ENCODE peak calls at places on chromosome 17, in four cellular contexts. F, W, C and D are unnamed samples.

GRCh38 chr17:50772251-50772650 is 4.9 kb upstream of the ANKRD40CL start:
- DNase-seq in F (no peak), C (no peak), W (no peak), D (no peak)

GRCh38 chr17:32335647-32336046 is 6.3 kb downstream of the C17orf75 start:
- DNase-seq in F (peak; percentile 61), W (peak; percentile 61), C (no peak), D (peak; percentile 97)

GRCh38 chr17:76736349-76737081 is 616 bp downstream of the SRSF2 start:
- DNase-seq in W (peak; percentile 73), F (no peak), C (peak; percentile 91), D (peak; percentile 73)

GRCh38 chr17:65398036-65398787 is 163.2 kb downstream of the AXIN2 start:
- DNase-seq in W (no peak), F (no peak), C (no peak), D (no peak)

GRCh38 chr17:31533546-31534155 is 142.2 kb downstream of the RAB11FIP4 start:
- DNase-seq in W (peak; percentile 71), F (peak; percentile 64), C (peak; percentile 66), D (peak; percentile 68)

GRCh38 chr17:42315402-42316156 is 27.3 kb downstream of the STAT5A start:
- DNase-seq in W (no peak), C (no peak), F (no peak), D (no peak)

GRCh38 chr17:27968206-27968732 is 74.2 kb upstream of the NLK start:
- DNase-seq in C (no peak), F (no peak), W (no peak), D (no peak)

GRCh38 chr17:55726440-55726839 is 3.8 kb upstream of the TMEM100 start:
- DNase-seq in W (peak; percentile 82), C (no peak), F (peak; percentile 80), D (peak; percentile 98)

GRCh38 chr17:16915752-16916556 is 56.0 kb downstream of the TNFRSF13B start:
- DNase-seq in W (peak; percentile 58), C (peak; percentile 70), F (peak; percentile 4), D (peak; percentile 40)

GRCh38 chr17:9432121-9432866 is 143.3 kb downstream of the STX8 start:
- DNase-seq in W (peak; percentile 79), C (no peak), F (no peak), D (peak; percentile 71)

GRCh38 chr17:36529121-36529520 is 5.5 kb downstream of the MYO19 start:
- DNase-seq in W (peak; percentile 23), C (no peak), F (no peak), D (peak; percentile 44)

GRCh38 chr17:36671144-36671543 is 69.8 kb downstream of the MRM1 start:
- DNase-seq in W (no peak), F (no peak), C (no peak), D (no peak)

GRCh38 chr17:82898976-82899514 is 59.2 kb upstream of the ZNF750 start:
- DNase-seq in W (no peak), F (no peak), C (no peak), D (no peak)

GRCh38 chr17:28878981-28879380 is 18.6 kb downstream of the FLOT2 start:
- DNase-seq in F (no peak), C (peak; percentile 54), W (peak; percentile 78), D (peak; percentile 32)

GRCh38 chr17:79988163-79988971 is 47.3 kb downstream of the TBC1D16 start:
- DNase-seq in W (peak; percentile 83), F (peak; percentile 55), C (no peak), D (peak; percentile 77)

GRCh38 chr17:76922967-76923366 is 54.8 kb downstream of the MGAT5B start:
- DNase-seq in F (no peak), C (no peak), W (no peak), D (no peak)

GRCh38 chr17:74245145-74245817 is 28.8 kb upstream of the DNAI2 start:
- DNase-seq in C (peak; percentile 91), W (peak; percentile 25), F (no peak), D (no peak)

GRCh38 chr17:76420356-76421053 is 32.4 kb downstream of the UBE2O start:
- DNase-seq in W (no peak), C (no peak), F (no peak), D (no peak)

GRCh38 chr17:75571197-75571884 is 16.3 kb upstream of the MYO15B start:
- DNase-seq in F (no peak), W (peak; percentile 26), C (no peak), D (no peak)

GRCh38 chr17:50841949-50842354 is 6.6 kb downstream of the WFIKKN2 start:
- DNase-seq in W (peak; percentile 80), C (peak; percentile 81), F (no peak), D (peak; percentile 55)

GRCh38 chr17:78965369-78965982 is 14.2 kb downstream of the LGALS3BP start:
- DNase-seq in F (no peak), W (no peak), C (no peak), D (no peak)

GRCh38 chr17:76141212-76142043 is at the start of gene FOXJ1:
- DNase-seq in C (peak; percentile 98), W (peak; percentile 81), F (peak; percentile 43), D (peak; percentile 71)

GRCh38 chr17:40530531-40530987 is 29.1 kb upstream of the TNS4 start:
- DNase-seq in F (no peak), C (no peak), W (no peak), D (no peak)

GRCh38 chr17:50922739-50923405 is 56.7 kb upstream of the TOB1 start:
- DNase-seq in W (no peak), F (no peak), C (no peak), D (no peak)

GRCh38 chr17:79837888-79838540 is 1.2 kb downstream of the CBX4 start:
- DNase-seq in C (peak; percentile 41), W (no peak), F (no peak), D (peak; percentile 50)

GRCh38 chr17:4208228-4208627 is 55.6 kb downstream of the ANKFY1 start:
- DNase-seq in F (no peak), W (peak; percentile 37), C (no peak), D (peak; percentile 85)

GRCh38 chr17:81412490-81413093 is 17.3 kb downstream of the BAHCC1 start:
- DNase-seq in W (peak; percentile 41), F (no peak), C (no peak), D (no peak)

GRCh38 chr17:50192873-50193274 is 8.6 kb downstream of the COL1A1 start:
- DNase-seq in W (no peak), F (no peak), C (no peak), D (peak; percentile 45)

GRCh38 chr17:31488264-31488981 is 96.9 kb downstream of the RAB11FIP4 start:
- DNase-seq in F (no peak), C (peak; percentile 54), W (no peak), D (no peak)

GRCh38 chr17:55648086-55648485 is 74.6 kb downstream of the TMEM100 start:
- DNase-seq in C (no peak), F (no peak), W (no peak), D (no peak)

GRCh38 chr17:14701901-14702300 is 401.0 kb downstream of the HS3ST3B1 start:
- DNase-seq in F (no peak), C (no peak), W (peak; percentile 4), D (peak; percentile 9)

GRCh38 chr17:63567229-63567628 is 17.0 kb downstream of the DCAF7 start:
- DNase-seq in C (no peak), F (no peak), W (no peak), D (no peak)
- TF ChIP-seq CTCF in C (no peak), F (no peak), W (no peak), D (no peak)

GRCh38 chr17:34135841-34136240 is 119.2 kb upstream of the CCL2 start:
- DNase-seq in W (no peak), F (no peak), C (no peak), D (no peak)

GRCh38 chr17:34139996-34140395 is 115.1 kb upstream of the CCL2 start:
- DNase-seq in C (peak; percentile 78), F (no peak), W (no peak), D (no peak)
- H3K4me3 ChIP-seq in C (no peak overlapping the region), F (no peak overlapping the region), W (no peak overlapping the region), D (no peak overlapping the region)

GRCh38 chr17:68291836-68292688 is 767 bp downstream of the ARSG start:
- DNase-seq in F (no peak), C (peak; percentile 87), W (peak; percentile 78), D (peak; percentile 53)
- TF ChIP-seq CTCF in F (no peak), C (peak; percentile 35), W (peak; percentile 36), D (no peak)

GRCh38 chr17:1260762-1261161 is 9.5 kb upstream of the BHLHA9 start:
- DNase-seq in F (no peak), W (no peak), C (no peak), D (no peak)

GRCh38 chr17:1255041-1255440 is 15.2 kb upstream of the BHLHA9 start:
- DNase-seq in C (no peak), W (no peak), F (no peak), D (no peak)

GRCh38 chr17:1264196-1264595 is 6.0 kb upstream of the BHLHA9 start:
- DNase-seq in C (peak; percentile 54), F (no peak), W (no peak), D (no peak)

GRCh38 chr17:1256699-1257098 is 13.5 kb upstream of the BHLHA9 start:
- DNase-seq in F (no peak), C (no peak), W (no peak), D (no peak)

DNA sequence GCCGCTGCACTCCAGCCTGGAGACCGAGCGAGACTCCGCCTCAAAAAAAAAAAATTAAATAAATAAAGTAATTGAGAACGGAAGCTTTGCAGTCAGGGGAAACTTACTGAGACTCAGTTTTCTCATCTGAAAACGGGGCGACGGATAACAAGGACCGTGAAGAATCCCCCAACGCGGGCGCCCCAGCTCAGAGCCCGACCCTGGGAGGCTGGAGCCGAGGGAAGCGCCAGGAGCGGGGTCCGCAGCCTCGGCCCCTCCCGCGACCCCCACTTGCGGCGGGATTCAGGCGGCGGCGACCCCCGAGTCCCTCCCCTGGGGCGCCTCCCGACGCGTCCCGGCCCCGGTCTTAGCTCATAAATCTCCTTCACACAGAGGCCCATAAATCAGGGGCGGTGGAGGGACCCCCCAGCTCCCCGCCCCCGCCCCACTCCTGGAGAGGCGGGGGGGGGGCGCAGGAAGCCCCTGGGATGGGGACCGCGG is 10.3 kb upstream of the BHLHA9 start:
- DNase-seq in W (peak; percentile 50), C (no peak), F (no peak), D (peak; percentile 20)
- H3K4me3 ChIP-seq in W (peak overlapping the region; percentile 61), C (peak overlapping the region; percentile 48), F (peak overlapping the region; percentile 61), D (peak overlapping the region; percentile 68)

GRCh38 chr17:68035131-68035522 is 408 bp upstream of the KPNA2 start:
- DNase-seq in F (no peak), C (peak; percentile 98), W (no peak), D (no peak)
- TF ChIP-seq CTCF in F (no peak), C (no peak), W (no peak), D (no peak)

DNA sequence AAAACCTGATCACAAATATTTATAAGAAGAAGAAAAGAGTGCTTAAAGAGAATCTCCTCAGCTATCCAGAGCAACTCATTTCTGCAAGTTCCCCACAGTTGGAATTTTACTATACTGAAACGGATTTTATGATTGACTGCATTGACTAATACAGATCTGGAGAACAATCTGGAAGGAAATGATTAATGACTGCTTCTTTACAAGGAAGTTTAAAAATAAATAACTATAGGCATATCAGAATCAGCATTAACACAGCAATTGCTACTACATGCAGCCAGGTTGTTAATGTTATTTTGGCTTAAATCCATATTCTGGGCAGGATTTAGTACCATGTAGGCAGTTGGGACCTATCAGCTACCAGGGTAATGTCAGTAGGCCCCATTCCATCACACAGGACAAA is 4.0 kb downstream of the SKAP1 start:
- DNase-seq in C (no peak), W (no peak), F (no peak), D (no peak)
- H3K4me3 ChIP-seq in C (no peak overlapping the region), W (no peak overlapping the region), F (no peak overlapping the region), D (no peak overlapping the region)